ENCODE peak calls at places on chromosomes 12 and 14, in six cellular contexts. One of them, this sample, is unnamed.

GRCh38 chr14:93727039-93727740 is 61.1 kb downstream of the PRIMA1 start:
- DNase-seq in HepG2: no peak
- DNase-seq in WTC11: no peak
- DNase-seq in H1: no peak
- DNase-seq in GM12878: no peak
- DNase-seq in K562: no peak
- DNase-seq in this sample: no peak

GRCh38 chr12:61574339-61574738 is 685.9 kb upstream of the USP15 start:
- DNase-seq in WTC11: no peak
- DNase-seq in HepG2: no peak
- DNase-seq in H1: no peak
- DNase-seq in GM12878: no peak
- DNase-seq in K562: no peak
- DNase-seq in this sample: no peak

GRCh38 chr12:42145197-42145549 is 499 bp upstream of the GXYLT1 start:
- DNase-seq in H1: no peak
- DNase-seq in GM12878: no peak
- DNase-seq in K562: no peak
- DNase-seq in HepG2: no peak
- DNase-seq in WTC11: no peak
- DNase-seq in this sample: peak; percentile 35

GRCh38 chr14:104349950-104350349 is 211.6 kb downstream of the KIF26A start:
- DNase-seq in HepG2: no peak
- DNase-seq in K562: no peak
- DNase-seq in GM12878: no peak
- DNase-seq in H1: no peak
- DNase-seq in WTC11: no peak
- DNase-seq in this sample: no peak

GRCh38 chr12:104520242-104520900 is 63.6 kb downstream of the CHST11 start:
- DNase-seq in HepG2: no peak
- DNase-seq in K562: no peak
- DNase-seq in WTC11: no peak
- DNase-seq in GM12878: peak; percentile 75
- DNase-seq in H1: no peak
- DNase-seq in this sample: no peak

GRCh38 chr12:84070311-84070710 is 842.3 kb downstream of the SLC6A15 start:
- DNase-seq in GM12878: no peak
- DNase-seq in WTC11: no peak
- DNase-seq in HepG2: no peak
- DNase-seq in H1: no peak
- DNase-seq in K562: no peak
- DNase-seq in this sample: no peak

GRCh38 chr12:48388430-48388829 is 37.7 kb upstream of the ZNF641 start:
- DNase-seq in K562: no peak
- DNase-seq in WTC11: no peak
- DNase-seq in GM12878: no peak
- DNase-seq in H1: no peak
- DNase-seq in HepG2: no peak
- DNase-seq in this sample: no peak

GRCh38 chr14:30016025-30016424 is 88.4 kb upstream of the PRKD1 start:
- DNase-seq in WTC11: no peak
- DNase-seq in H1: no peak
- DNase-seq in HepG2: no peak
- DNase-seq in K562: no peak
- DNase-seq in GM12878: no peak
- DNase-seq in this sample: no peak

GRCh38 chr12:25052191-25053020 is 103.5 kb upstream of the BCAT1 start:
- DNase-seq in H1: no peak
- DNase-seq in HepG2: peak; percentile 45
- DNase-seq in GM12878: peak; percentile 93
- DNase-seq in K562: no peak
- DNase-seq in WTC11: no peak
- DNase-seq in this sample: peak; percentile 22

GRCh38 chr14:105700622-105701288 is 174.4 kb downstream of the TMEM121 start:
- DNase-seq in GM12878: peak; percentile 77
- DNase-seq in HepG2: no peak
- DNase-seq in WTC11: no peak
- DNase-seq in H1: no peak
- DNase-seq in K562: no peak
- DNase-seq in this sample: no peak

GRCh38 chr12:110223777-110224378 is 57.2 kb upstream of the ATP2A2 start:
- DNase-seq in K562: no peak
- DNase-seq in H1: no peak
- DNase-seq in GM12878: no peak
- DNase-seq in WTC11: no peak
- DNase-seq in HepG2: no peak
- DNase-seq in this sample: no peak

GRCh38 chr12:52235001-52235760 is 2.1 kb downstream of the KRT7 start:
- DNase-seq in K562: no peak
- DNase-seq in WTC11: no peak
- DNase-seq in GM12878: no peak
- DNase-seq in HepG2: no peak
- DNase-seq in H1: no peak
- DNase-seq in this sample: no peak

GRCh38 chr14:20818861-20819260 is 16.2 kb upstream of the RNASE1 start:
- DNase-seq in H1: no peak
- DNase-seq in K562: no peak
- DNase-seq in HepG2: no peak
- DNase-seq in GM12878: no peak
- DNase-seq in WTC11: peak; percentile 36
- DNase-seq in this sample: peak; percentile 56

GRCh38 chr14:90981658-90982057 is 78.8 kb downstream of the RPS6KA5 start:
- DNase-seq in K562: no peak
- DNase-seq in GM12878: no peak
- DNase-seq in HepG2: no peak
- DNase-seq in H1: no peak
- DNase-seq in WTC11: no peak
- DNase-seq in this sample: no peak

GRCh38 chr14:89644641-89645040 is 227.6 kb upstream of the FOXN3 start:
- DNase-seq in H1: no peak
- DNase-seq in K562: no peak
- DNase-seq in WTC11: no peak
- DNase-seq in GM12878: no peak
- DNase-seq in HepG2: no peak
- DNase-seq in this sample: no peak

GRCh38 chr14:104891664-104892500 is 26.8 kb downstream of the CEP170B start:
- DNase-seq in GM12878: no peak
- DNase-seq in HepG2: no peak
- DNase-seq in H1: no peak
- DNase-seq in K562: no peak
- DNase-seq in WTC11: no peak
- DNase-seq in this sample: no peak

GRCh38 chr14:73232984-73233383 is 4.3 kb upstream of the PAPLN start:
- DNase-seq in H1: no peak
- DNase-seq in K562: no peak
- DNase-seq in HepG2: no peak
- DNase-seq in GM12878: no peak
- DNase-seq in WTC11: no peak
- DNase-seq in this sample: no peak

GRCh38 chr12:110699591-110700445 is 10.9 kb upstream of the HVCN1 start:
- DNase-seq in H1: no peak
- DNase-seq in HepG2: peak; percentile 39
- DNase-seq in K562: peak; percentile 59
- DNase-seq in GM12878: no peak
- DNase-seq in WTC11: peak; percentile 26
- DNase-seq in this sample: peak; percentile 43

GRCh38 chr14:102164964-102165363 is 25.3 kb downstream of the WDR20 start:
- DNase-seq in H1: no peak
- DNase-seq in K562: peak; percentile 18
- DNase-seq in WTC11: no peak
- DNase-seq in GM12878: no peak
- DNase-seq in HepG2: no peak
- DNase-seq in this sample: no peak

GRCh38 chr12:124469193-124469888 is 98.1 kb downstream of the NCOR2 start:
- DNase-seq in WTC11: peak; percentile 68
- DNase-seq in GM12878: no peak
- DNase-seq in K562: peak; percentile 47
- DNase-seq in H1: peak; percentile 81
- DNase-seq in HepG2: no peak
- DNase-seq in this sample: peak; percentile 61

GRCh38 chr14:39434401-39434800 is 2.2 kb upstream of the FBXO33 start:
- DNase-seq in GM12878: no peak
- DNase-seq in WTC11: no peak
- DNase-seq in K562: no peak
- DNase-seq in H1: no peak
- DNase-seq in HepG2: no peak
- DNase-seq in this sample: no peak

GRCh38 chr14:69719501-69719951 is 47.4 kb upstream of the SRSF5 start:
- DNase-seq in K562: no peak
- DNase-seq in GM12878: no peak
- DNase-seq in HepG2: no peak
- DNase-seq in H1: no peak
- DNase-seq in WTC11: peak; percentile 33
- DNase-seq in this sample: no peak

GRCh38 chr14:105153331-105153731 is 15.2 kb downstream of the JAG2 start:
- DNase-seq in HepG2: no peak
- DNase-seq in GM12878: no peak
- DNase-seq in H1: no peak
- DNase-seq in K562: no peak
- DNase-seq in WTC11: no peak
- DNase-seq in this sample: no peak

GRCh38 chr14:37197421-37198272 is at the start of gene MIPOL1:
- DNase-seq in WTC11: peak; percentile 60
- DNase-seq in K562: peak; percentile 84
- DNase-seq in HepG2: peak; percentile 79
- DNase-seq in H1: peak; percentile 83
- DNase-seq in GM12878: no peak
- DNase-seq in this sample: peak; percentile 78

GRCh38 chr12:132268674-132269073 is 60.7 kb downstream of the GALNT9 start:
- DNase-seq in HepG2: no peak
- DNase-seq in GM12878: no peak
- DNase-seq in WTC11: no peak
- DNase-seq in K562: peak; percentile 58
- DNase-seq in H1: no peak
- DNase-seq in this sample: no peak

GRCh38 chr12:91100901-91101300 is 10.4 kb downstream of the LUM start:
- DNase-seq in GM12878: no peak
- DNase-seq in HepG2: no peak
- DNase-seq in H1: no peak
- DNase-seq in WTC11: no peak
- DNase-seq in K562: no peak
- DNase-seq in this sample: no peak
- TF ChIP-seq CREB1 in GM12878: no peak
- TF ChIP-seq CREB1 in HepG2: no peak
- TF ChIP-seq CREB1 in H1: no peak
- TF ChIP-seq CREB1 in WTC11: no peak
- TF ChIP-seq CREB1 in K562: no peak
- TF ChIP-seq CREB1 in this sample: no peak

DNA sequence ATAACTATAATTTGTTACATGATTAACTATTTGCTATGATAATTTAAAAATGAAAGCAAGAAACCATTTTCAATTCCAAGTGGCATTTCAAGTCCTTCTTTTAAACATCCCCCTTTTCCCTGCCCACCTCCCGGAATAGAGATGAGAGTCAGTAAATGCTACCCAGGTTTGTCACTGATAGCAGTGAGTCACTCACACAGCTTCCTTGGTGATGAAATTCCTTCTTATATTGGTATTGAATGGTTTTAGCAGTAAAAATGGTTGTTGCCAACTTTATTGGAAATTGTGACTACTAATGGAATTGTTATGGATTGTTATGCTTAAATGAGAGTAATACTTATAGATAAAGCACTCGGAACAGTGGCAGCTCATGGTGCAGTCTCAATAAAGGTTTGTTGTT is 90.5 kb downstream of the PPM1A start:
- DNase-seq in WTC11: no peak
- DNase-seq in K562: no peak
- DNase-seq in GM12878: no peak
- DNase-seq in HepG2: no peak
- DNase-seq in H1: no peak
- DNase-seq in this sample: no peak
- TF ChIP-seq CREB1 in WTC11: no peak
- TF ChIP-seq CREB1 in K562: no peak
- TF ChIP-seq CREB1 in GM12878: no peak
- TF ChIP-seq CREB1 in HepG2: no peak
- TF ChIP-seq CREB1 in H1: no peak
- TF ChIP-seq CREB1 in this sample: no peak

GRCh38 chr14:31937730-31938346 is 139.3 kb upstream of the ARHGAP5 start:
- DNase-seq in GM12878: peak; percentile 55
- DNase-seq in WTC11: no peak
- DNase-seq in H1: no peak
- DNase-seq in HepG2: peak; percentile 98
- DNase-seq in K562: peak; percentile 36
- DNase-seq in this sample: no peak
- TF ChIP-seq CREB1 in GM12878: no peak
- TF ChIP-seq CREB1 in WTC11: no peak
- TF ChIP-seq CREB1 in H1: no peak
- TF ChIP-seq CREB1 in HepG2: no peak
- TF ChIP-seq CREB1 in K562: no peak
- TF ChIP-seq CREB1 in this sample: no peak

GRCh38 chr12:56682323-56682722 is 5.8 kb downstream of the PTGES3 start:
- DNase-seq in H1: no peak
- DNase-seq in K562: no peak
- DNase-seq in HepG2: no peak
- DNase-seq in WTC11: no peak
- DNase-seq in GM12878: no peak
- DNase-seq in this sample: no peak

GRCh38 chr12:56688846-56689113 is 696 bp upstream of the PTGES3 start:
- DNase-seq in GM12878: no peak
- DNase-seq in HepG2: no peak
- DNase-seq in H1: no peak
- DNase-seq in K562: no peak
- DNase-seq in WTC11: no peak
- DNase-seq in this sample: no peak

GRCh38 chr12:56688129-56688845 is at the start of gene PTGES3:
- DNase-seq in WTC11: peak; percentile 99
- DNase-seq in HepG2: peak; percentile 91
- DNase-seq in GM12878: peak; percentile 92
- DNase-seq in K562: peak; percentile 93
- DNase-seq in H1: peak; percentile 97
- DNase-seq in this sample: peak; percentile 99

GRCh38 chr12:56684745-56685369 is 3.2 kb downstream of the PTGES3 start:
- DNase-seq in H1: no peak
- DNase-seq in GM12878: no peak
- DNase-seq in HepG2: no peak
- DNase-seq in WTC11: peak; percentile 3
- DNase-seq in K562: no peak
- DNase-seq in this sample: no peak

GRCh38 chr12:56687225-56688128 is 607 bp downstream of the PTGES3 start:
- DNase-seq in K562: peak; percentile 65
- DNase-seq in H1: no peak
- DNase-seq in HepG2: no peak
- DNase-seq in WTC11: peak; percentile 31
- DNase-seq in GM12878: no peak
- DNase-seq in this sample: no peak
- TF ChIP-seq CREB1 in K562: no peak
- TF ChIP-seq CREB1 in H1: no peak
- TF ChIP-seq CREB1 in HepG2: no peak
- TF ChIP-seq CREB1 in WTC11: no peak
- TF ChIP-seq CREB1 in GM12878: no peak
- TF ChIP-seq CREB1 in this sample: no peak

GRCh38 chr14:34872822-34873590 is 2.2 kb downstream of the BAZ1A start:
- DNase-seq in GM12878: no peak
- DNase-seq in H1: no peak
- DNase-seq in K562: no peak
- DNase-seq in HepG2: peak; percentile 90
- DNase-seq in WTC11: no peak
- DNase-seq in this sample: peak; percentile 16
- TF ChIP-seq CREB1 in GM12878: no peak
- TF ChIP-seq CREB1 in H1: no peak
- TF ChIP-seq CREB1 in K562: no peak
- TF ChIP-seq CREB1 in HepG2: no peak
- TF ChIP-seq CREB1 in WTC11: no peak
- TF ChIP-seq CREB1 in this sample: no peak

This sample was measured in GM23338.